ENCODE peak calls at places on chromosomes 7 and 10, in ten cellular contexts. M, U, W, G, J, F, S, R, L and I are unnamed samples.

GRCh38 chr7:33191326-33191725 is 62.0 kb downstream of the BBS9 start:
- DNase-seq in M (no peak), U (no peak), W (peak), G (no peak), J (no peak), F (no peak), S (no peak), R (no peak), L (no peak), I (no peak)

GRCh38 chr10:86281396-86281795 is 85.2 kb downstream of the GRID1 start:
- DNase-seq in M (no peak), U (no peak), W (no peak), G (no peak), J (no peak), F (peak), S (no peak), R (no peak), L (no peak), I (no peak)

GRCh38 chr7:158355456-158356065 is 232.1 kb downstream of the PTPRN2 start:
- DNase-seq in M (no peak), U (no peak), W (no peak), G (no peak), J (peak), F (peak), S (no peak), R (no peak), L (no peak), I (no peak)

GRCh38 chr7:105559926-105560325 is 21.4 kb downstream of the EFCAB10 start:
- DNase-seq in M (no peak), U (no peak), W (no peak), G (no peak), J (no peak), F (no peak), S (no peak), R (no peak), L (no peak), I (no peak)

GRCh38 chr10:102188298-102188940 is 36.2 kb downstream of the NOLC1 start:
- DNase-seq in M (no peak), U (no peak), W (no peak), G (no peak), J (no peak), F (no peak), S (no peak), R (no peak), L (no peak), I (no peak)

GRCh38 chr7:149604521-149604920 is 106.9 kb upstream of the ZNF746 start:
- DNase-seq in M (no peak), U (no peak), W (no peak), G (no peak), J (no peak), F (no peak), S (no peak), R (no peak), L (no peak), I (no peak)

GRCh38 chr10:93703066-93703465 is 674 bp upstream of the FRA10AC1 start:
- DNase-seq in M (no peak), U (no peak), W (peak), G (no peak), J (no peak), F (no peak), S (no peak), R (peak), L (no peak), I (peak)

GRCh38 chr7:40827217-40828085 is 692.6 kb downstream of the SUGCT start:
- DNase-seq in M (no peak), U (no peak), W (no peak), G (no peak), J (peak), F (no peak), S (no peak), R (no peak), L (no peak), I (no peak)

GRCh38 chr7:28224172-28224571 is 43.6 kb upstream of the JAZF1 start:
- DNase-seq in M (no peak), U (no peak), W (no peak), G (no peak), J (no peak), F (no peak), S (no peak), R (no peak), L (no peak), I (no peak)

GRCh38 chr7:110296321-110296720 is 794.6 kb upstream of the LRRN3 start:
- DNase-seq in M (no peak), U (no peak), W (no peak), G (no peak), J (no peak), F (no peak), S (no peak), R (no peak), L (no peak), I (no peak)

GRCh38 chr7:601573-602340 is 82.1 kb upstream of the PDGFA start:
- DNase-seq in M (no peak), U (peak), W (peak), G (peak), J (no peak), F (peak), S (no peak), R (peak), L (peak), I (peak)

GRCh38 chr10:121580276-121581116 is 17.7 kb downstream of the FGFR2 start:
- DNase-seq in M (no peak), U (no peak), W (no peak), G (no peak), J (peak), F (no peak), S (peak), R (no peak), L (no peak), I (no peak)

GRCh38 chr7:68235937-68236336 is 1239.3 kb downstream of the TYW1 start:
- DNase-seq in M (no peak), U (no peak), W (no peak), G (no peak), J (no peak), F (no peak), S (no peak), R (no peak), L (no peak), I (no peak)

GRCh38 chr7:27453702-27454405 is 208.8 kb downstream of the HIBADH start:
- DNase-seq in M (peak), U (no peak), W (no peak), G (no peak), J (no peak), F (no peak), S (no peak), R (no peak), L (no peak), I (no peak)

GRCh38 chr10:71726673-71727428 is 7.3 kb upstream of the C10orf105 start:
- DNase-seq in M (no peak), U (peak), W (peak), G (no peak), J (no peak), F (no peak), S (no peak), R (peak), L (peak), I (no peak)

GRCh38 chr7:80837345-80837744 is 81.5 kb downstream of the SEMA3C start:
- DNase-seq in M (no peak), U (no peak), W (no peak), G (no peak), J (no peak), F (no peak), S (no peak), R (no peak), L (no peak), I (no peak)

GRCh38 chr7:158078161-158078910 is 509.3 kb downstream of the PTPRN2 start:
- DNase-seq in M (no peak), U (no peak), W (no peak), G (no peak), J (no peak), F (peak), S (no peak), R (no peak), L (no peak), I (no peak)

GRCh38 chr10:26662864-26663263 is 34.6 kb upstream of the PDSS1 start:
- DNase-seq in M (no peak), U (no peak), W (no peak), G (no peak), J (no peak), F (no peak), S (no peak), R (no peak), L (no peak), I (no peak)

GRCh38 chr7:157032644-157033482 is 22.4 kb upstream of the MNX1 start:
- DNase-seq in M (no peak), U (no peak), W (no peak), G (no peak), J (no peak), F (peak), S (no peak), R (no peak), L (no peak), I (no peak)

GRCh38 chr7:43294080-43294630 is 181.7 kb downstream of the HECW1 start:
- DNase-seq in M (no peak), U (no peak), W (no peak), G (no peak), J (no peak), F (no peak), S (no peak), R (no peak), L (no peak), I (peak)

GRCh38 chr10:84574101-84574500 is 245.7 kb downstream of the CCSER2 start:
- DNase-seq in M (no peak), U (no peak), W (no peak), G (no peak), J (no peak), F (no peak), S (no peak), R (no peak), L (no peak), I (no peak)

GRCh38 chr10:22229756-22230330 is 12.0 kb upstream of the EBLN1 start:
- DNase-seq in M (no peak), U (no peak), W (no peak), G (no peak), J (no peak), F (no peak), S (no peak), R (no peak), L (no peak), I (no peak)

GRCh38 chr10:61795551-61795950 is 105.9 kb upstream of the ARID5B start:
- DNase-seq in M (no peak), U (no peak), W (no peak), G (no peak), J (no peak), F (no peak), S (no peak), R (no peak), L (no peak), I (no peak)

GRCh38 chr7:42673951-42674350 is 237.9 kb downstream of the C7orf25 start:
- DNase-seq in M (no peak), U (no peak), W (no peak), G (no peak), J (no peak), F (no peak), S (no peak), R (no peak), L (no peak), I (no peak)

GRCh38 chr10:92990615-92991014 is 70.0 kb upstream of the CYP26C1 start:
- DNase-seq in M (no peak), U (peak), W (peak), G (no peak), J (no peak), F (no peak), S (no peak), R (peak), L (no peak), I (no peak)

GRCh38 chr7:24403557-24403956 is 119.6 kb downstream of the NPY start:
- DNase-seq in M (no peak), U (no peak), W (no peak), G (no peak), J (no peak), F (no peak), S (no peak), R (no peak), L (no peak), I (no peak)

GRCh38 chr10:49285232-49285631 is 13.7 kb upstream of the C10orf71 start:
- DNase-seq in M (no peak), U (no peak), W (no peak), G (no peak), J (no peak), F (peak), S (no peak), R (no peak), L (no peak), I (no peak)

GRCh38 chr10:7647062-7647664 is 19.6 kb downstream of the ITIH5 start:
- DNase-seq in M (no peak), U (no peak), W (no peak), G (no peak), J (no peak), F (no peak), S (no peak), R (no peak), L (no peak), I (no peak)

GRCh38 chr7:4265056-4265455 is 417.0 kb upstream of the FOXK1 start:
- DNase-seq in M (no peak), U (no peak), W (no peak), G (no peak), J (no peak), F (no peak), S (no peak), R (no peak), L (no peak), I (no peak)

GRCh38 chr10:117569610-117570395 is 27.3 kb downstream of the EMX2 start:
- DNase-seq in M (no peak), U (no peak), W (no peak), G (no peak), J (no peak), F (no peak), S (no peak), R (no peak), L (no peak), I (no peak)

GRCh38 chr7:3300651-3301471 is at the start of gene SDK1:
- DNase-seq in M (peak), U (peak), W (peak), G (peak), J (peak), F (peak), S (peak), R (peak), L (peak), I (peak)

GRCh38 chr7:50416509-50417299 is 33.4 kb downstream of the FIGNL1 start:
- DNase-seq in M (no peak), U (no peak), W (peak), G (no peak), J (no peak), F (no peak), S (no peak), R (no peak), L (no peak), I (no peak)